ENCODE peak calls at places on chromosomes 7 and 10, in four cellular contexts. One of them, this sample, is unnamed.
A peak's percentile ranks its signal among the peaks of the same experiment; 100 is the strongest.

GRCh38 chr7:64618785-64619456 is 47.0 kb upstream of the ZNF107 start:
- DNase-seq in BE2C: peak; percentile 18
- DNase-seq in astrocyte of the cerebellum: peak; percentile 16
- DNase-seq in heart left ventricle: no peak
- DNase-seq in this sample: peak; percentile 2

GRCh38 chr7:103685646-103686418 is 239.8 kb upstream of the SLC26A5 start:
- DNase-seq in BE2C: no peak
- DNase-seq in astrocyte of the cerebellum: no peak
- DNase-seq in heart left ventricle: no peak
- DNase-seq in this sample: no peak

GRCh38 chr7:106772655-106773108 is 92.4 kb upstream of the PIK3CG start:
- DNase-seq in BE2C: no peak
- DNase-seq in astrocyte of the cerebellum: peak; percentile 58
- DNase-seq in heart left ventricle: no peak
- DNase-seq in this sample: no peak

GRCh38 chr10:76717141-76717540 is 920.5 kb downstream of the KCNMA1 start:
- DNase-seq in BE2C: no peak
- DNase-seq in astrocyte of the cerebellum: peak; percentile 26
- DNase-seq in heart left ventricle: no peak
- DNase-seq in this sample: no peak

GRCh38 chr10:80509403-80510161 is 28.1 kb upstream of the SH2D4B start:
- DNase-seq in BE2C: no peak
- DNase-seq in astrocyte of the cerebellum: peak; percentile 24
- DNase-seq in heart left ventricle: no peak
- DNase-seq in this sample: peak; percentile 70

GRCh38 chr7:38171558-38172403 is 6.3 kb upstream of the STARD3NL start:
- DNase-seq in BE2C: no peak
- DNase-seq in astrocyte of the cerebellum: no peak
- DNase-seq in heart left ventricle: no peak
- DNase-seq in this sample: no peak

GRCh38 chr7:72415586-72415985 is 3.4 kb upstream of the CALN1 start:
- DNase-seq in BE2C: no peak
- DNase-seq in astrocyte of the cerebellum: no peak
- DNase-seq in heart left ventricle: no peak
- DNase-seq in this sample: no peak

GRCh38 chr7:46424934-46425333 is 503.9 kb upstream of the IGFBP3 start:
- DNase-seq in BE2C: no peak
- DNase-seq in astrocyte of the cerebellum: no peak
- DNase-seq in heart left ventricle: no peak
- DNase-seq in this sample: no peak

GRCh38 chr7:64908358-64908757 is 5.3 kb downstream of the ZNF273 start:
- DNase-seq in BE2C: no peak
- DNase-seq in astrocyte of the cerebellum: no peak
- DNase-seq in heart left ventricle: no peak
- DNase-seq in this sample: no peak

GRCh38 chr10:125113661-125114388 is 46.5 kb downstream of the CTBP2 start:
- DNase-seq in BE2C: no peak
- DNase-seq in astrocyte of the cerebellum: no peak
- DNase-seq in heart left ventricle: no peak
- DNase-seq in this sample: no peak

GRCh38 chr7:32518534-32519140 is 23.3 kb downstream of the AVL9 start:
- DNase-seq in BE2C: no peak
- DNase-seq in astrocyte of the cerebellum: no peak
- DNase-seq in heart left ventricle: no peak
- DNase-seq in this sample: no peak

GRCh38 chr10:126376956-126377355 is 11.3 kb downstream of the ADAM12 start:
- DNase-seq in BE2C: no peak
- DNase-seq in astrocyte of the cerebellum: no peak
- DNase-seq in heart left ventricle: no peak
- DNase-seq in this sample: no peak

GRCh38 chr7:37109853-37110252 is 338.8 kb downstream of the ELMO1 start:
- DNase-seq in BE2C: no peak
- DNase-seq in astrocyte of the cerebellum: no peak
- DNase-seq in heart left ventricle: no peak
- DNase-seq in this sample: no peak

GRCh38 chr10:114239117-114239993 is at the start of gene VWA2:
- DNase-seq in BE2C: peak; percentile 25
- DNase-seq in astrocyte of the cerebellum: no peak
- DNase-seq in heart left ventricle: peak; percentile 72
- DNase-seq in this sample: no peak

GRCh38 chr7:139973091-139973490 is 89.7 kb downstream of the PARP12 start:
- DNase-seq in BE2C: no peak
- DNase-seq in astrocyte of the cerebellum: no peak
- DNase-seq in heart left ventricle: no peak
- DNase-seq in this sample: no peak

This sample was measured in smooth muscle cell of the brain vasculature.